ENCODE peak calls at places on chromosomes 6 and 20, in nine cellular contexts. W is mammary epithelial cell, U is H9, F is NT2/D1, P is fibroblast of lung, X is IMR-90, A is mesenchymal stem cell, D is neural progenitor cell, S is endodermal cell. G is an unnamed sample.

GRCh38 chr6:80425089-80425823 is 318.8 kb downstream of the BCKDHB start:
- DNase-seq in S (no peak), U (no peak), X (peak; percentile 99), F (no peak), A (peak; percentile 86), W (peak; percentile 59), P (peak; percentile 97), D (no peak), G (peak; percentile 55)

GRCh38 chr6:26531897-26532296 is 6.3 kb upstream of the HMGN4 start:
- DNase-seq in D (no peak), U (no peak), A (no peak), F (no peak), P (no peak), W (no peak), S (no peak), X (no peak), G (no peak)

GRCh38 chr6:5012531-5012930 is 8.7 kb upstream of the RPP40 start:
- DNase-seq in U (no peak), P (peak; percentile 21), W (no peak), F (no peak), S (no peak), A (no peak), X (peak; percentile 75), D (no peak), G (no peak)

GRCh38 chr6:147621280-147621679 is 112.8 kb downstream of the SAMD5 start:
- DNase-seq in S (no peak), U (no peak), P (peak; percentile 93), D (no peak), F (no peak), W (no peak), X (peak; percentile 87), A (peak; percentile 16), G (no peak)

GRCh38 chr6:4906293-4906941 is 97.4 kb downstream of the RPP40 start:
- DNase-seq in X (no peak), U (no peak), A (no peak), D (no peak), P (no peak), F (no peak), S (no peak), W (no peak), G (no peak)

GRCh38 chr6:155174576-155175174 is 89.1 kb upstream of the CLDN20 start:
- DNase-seq in W (peak; percentile 80), D (peak; percentile 85), P (peak; percentile 87), S (peak; percentile 88), F (peak; percentile 81), U (peak; percentile 84), A (peak; percentile 85), X (peak; percentile 81), G (peak; percentile 79)

GRCh38 chr6:11462742-11463414 is 74.7 kb upstream of the TMEM170B start:
- DNase-seq in S (no peak), D (no peak), W (no peak), P (peak; percentile 76), U (no peak), X (peak; percentile 46), F (no peak), A (peak; percentile 57), G (no peak)

GRCh38 chr6:169321546-169321945 is 67.9 kb upstream of the THBS2 start:
- DNase-seq in D (no peak), S (no peak), X (no peak), F (no peak), U (no peak), A (no peak), P (no peak), W (no peak), G (no peak)

GRCh38 chr20:21154692-21155091 is 28.8 kb downstream of the KIZ start:
- DNase-seq in S (no peak), P (no peak), A (no peak), F (no peak), W (no peak), U (no peak), D (no peak), X (no peak), G (no peak)

GRCh38 chr6:35082733-35083403 is 58.3 kb downstream of the TCP11 start:
- DNase-seq in A (no peak), U (no peak), W (no peak), S (peak; percentile 35), D (no peak), X (no peak), P (no peak), F (no peak), G (no peak)

GRCh38 chr6:57177545-57178225 is 5.6 kb downstream of the BAG2 start:
- DNase-seq in D (no peak), A (no peak), U (no peak), W (no peak), F (no peak), X (peak; percentile 30), S (no peak), P (peak; percentile 79), G (no peak)

GRCh38 chr6:148629197-148629909 is 117.5 kb upstream of the UST start:
- DNase-seq in F (no peak), W (no peak), X (peak; percentile 44), A (peak; percentile 14), S (no peak), U (no peak), D (no peak), P (peak; percentile 11), G (no peak)

GRCh38 chr20:38173237-38174156 is 8.4 kb upstream of the TGM2 start:
- DNase-seq in D (peak; percentile 55), A (peak; percentile 96), W (peak; percentile 87), X (peak; percentile 92), P (peak; percentile 87), U (no peak), S (no peak), F (no peak), G (peak; percentile 98)

GRCh38 chr6:129671442-129672344 is 38.3 kb downstream of the ARHGAP18 start:
- DNase-seq in D (peak; percentile 33), U (no peak), W (no peak), A (no peak), S (no peak), X (no peak), P (no peak), F (no peak), G (no peak)

GRCh38 chr6:10316327-10316726 is 98.5 kb downstream of the TFAP2A start:
- DNase-seq in F (no peak), W (peak; percentile 95), S (no peak), U (no peak), P (peak; percentile 22), X (peak; percentile 72), D (no peak), A (peak; percentile 72), G (peak; percentile 80)

GRCh38 chr6:9398794-9399373 is 963.5 kb upstream of the SLC35B3 start:
- DNase-seq in A (no peak), P (no peak), W (no peak), F (no peak), X (no peak), U (no peak), D (no peak), S (peak; percentile 56), G (no peak)

GRCh38 chr6:138012682-138013081 is 94.5 kb downstream of the PERP start:
- DNase-seq in P (no peak), X (no peak), F (no peak), A (no peak), U (no peak), W (no peak), D (no peak), S (no peak), G (no peak)

GRCh38 chr20:49989234-49990065 is 6.7 kb downstream of the SNAI1 start:
- DNase-seq in W (no peak), X (peak; percentile 87), U (no peak), S (peak; percentile 77), F (peak; percentile 71), A (peak; percentile 91), P (peak; percentile 78), D (peak; percentile 54), G (no peak)

GRCh38 chr20:62967628-62968351 is 15.3 kb downstream of the SLC17A9 start:
- DNase-seq in A (no peak), F (no peak), S (no peak), W (no peak), U (no peak), X (no peak), D (no peak), P (no peak), G (no peak)

GRCh38 chr6:28212510-28213212 is 12.4 kb upstream of the ZSCAN9 start:
- DNase-seq in F (peak; percentile 42), P (peak; percentile 90), D (peak; percentile 78), S (peak; percentile 95), X (peak; percentile 90), W (peak; percentile 93), A (peak; percentile 86), U (peak; percentile 84), G (peak; percentile 95)

GRCh38 chr6:121849477-121849876 is 414.0 kb downstream of the GJA1 start:
- DNase-seq in X (peak; percentile 73), P (peak; percentile 84), S (peak; percentile 94), A (peak; percentile 80), F (peak; percentile 40), W (peak; percentile 48), U (peak; percentile 83), D (peak; percentile 90), G (peak; percentile 79)

GRCh38 chr6:129215916-129216525 is 333.1 kb downstream of the LAMA2 start:
- DNase-seq in F (no peak), D (no peak), U (no peak), A (peak; percentile 8), X (no peak), W (no peak), P (no peak), S (no peak), G (no peak)

DNA sequence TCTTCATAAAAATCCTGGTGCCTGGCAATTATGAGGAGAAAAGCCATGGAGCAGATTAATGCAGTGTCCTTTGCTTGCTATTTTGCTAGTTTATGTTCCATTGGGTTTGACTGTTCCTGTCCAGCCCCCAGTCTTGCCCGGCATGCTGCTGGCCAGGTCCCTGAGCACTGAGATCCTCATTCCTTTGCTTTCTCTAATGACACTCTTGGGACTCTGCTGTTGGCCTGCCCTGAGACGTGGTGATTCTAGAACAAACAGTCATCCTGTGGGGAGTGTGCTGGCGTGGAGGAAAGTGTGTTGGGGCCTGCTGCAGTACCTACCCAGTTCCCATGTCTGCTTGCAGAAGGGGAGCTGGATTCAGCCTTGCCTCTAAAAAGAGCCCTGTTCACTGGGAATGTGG is 4.1 kb downstream of the MLN start:
- DNase-seq in W (no peak), U (no peak), A (no peak), F (no peak), D (no peak), X (no peak), S (no peak), P (no peak), G (no peak)
- H3K9ac ChIP-seq in W (no peak overlapping the region), U (no peak overlapping the region), A (no peak overlapping the region), F (no peak overlapping the region), D (no peak overlapping the region), X (no peak overlapping the region), S (no peak overlapping the region), P (no peak overlapping the region), G (no peak overlapping the region)

GRCh38 chr20:45813489-45813888 is 1.0 kb downstream of the UBE2C start:
- DNase-seq in F (no peak), X (no peak), W (no peak), U (no peak), S (no peak), P (no peak), D (no peak), A (no peak), G (no peak)
- H3K9ac ChIP-seq in F (peak overlapping the region; percentile 88), X (peak overlapping the region; percentile 84), W (peak overlapping the region; percentile 87), U (peak overlapping the region; percentile 82), S (peak overlapping the region; percentile 77), P (peak overlapping the region; percentile 60), D (peak overlapping the region; percentile 81), A (peak overlapping the region; percentile 78), G (peak overlapping the region; percentile 99)

GRCh38 chr6:126527016-126527606 is 187.2 kb downstream of the CENPW start:
- DNase-seq in W (no peak), S (no peak), X (no peak), F (no peak), U (no peak), P (no peak), D (peak; percentile 77), A (no peak), G (no peak)
- H3K9ac ChIP-seq in W (no peak overlapping the region), S (no peak overlapping the region), X (no peak overlapping the region), F (no peak overlapping the region), U (no peak overlapping the region), P (no peak overlapping the region), D (no peak overlapping the region), A (no peak overlapping the region), G (no peak overlapping the region)

GRCh38 chr20:17747431-17747846 is 47.7 kb downstream of the BANF2 start:
- DNase-seq in X (peak; percentile 94), S (no peak), A (peak; percentile 90), P (peak; percentile 84), F (no peak), W (peak; percentile 77), U (no peak), D (no peak), G (peak; percentile 89)
- H3K9ac ChIP-seq in X (no peak overlapping the region), S (no peak overlapping the region), A (peak overlapping the region; percentile 68), P (no peak overlapping the region), F (no peak overlapping the region), W (no peak overlapping the region), U (no peak overlapping the region), D (no peak overlapping the region), G (no peak overlapping the region)

G was measured in PC-3.